ENCODE peak calls at places on chromosome 3, in nine cellular contexts. W is activated naive CD4-positive, alpha-beta T cell treated with anti-CD3 and anti-CD28 coated beads for 36 hours; G is naive B cell; Q is fibroblast of lung; Y is astrocyte of the spinal cord; S is small intestine; E is cardiac fibroblast; T is effector memory CD8-positive, alpha-beta T cell; N is NCI-H460. B is an unnamed sample.

GRCh38 chr3:192171213-192171612 is 556.1 kb downstream of the FGF12 start:
- DNase-seq in W (no peak), G (no peak), Q (no peak), Y (no peak), S (no peak), E (no peak), T (no peak), N (no peak), B (no peak)

GRCh38 chr3:108117245-108117644 is 26.4 kb upstream of the CD47 start:
- DNase-seq in W (no peak), G (no peak), Q (peak), Y (no peak), S (no peak), E (no peak), T (no peak), N (no peak), B (no peak)

GRCh38 chr3:15271785-15272381 is 60.5 kb downstream of the SH3BP5 start:
- DNase-seq in W (peak), G (peak), Q (no peak), Y (no peak), S (no peak), E (no peak), T (peak), N (no peak), B (no peak)

GRCh38 chr3:52528596-52529375 is 4.9 kb downstream of the NT5DC2 start:
- DNase-seq in W (peak), G (no peak), Q (no peak), Y (no peak), S (no peak), E (no peak), T (no peak), N (no peak), B (no peak)

GRCh38 chr3:129346690-129347440 is 68.2 kb downstream of the HMCES start:
- DNase-seq in W (no peak), G (no peak), Q (no peak), Y (no peak), S (no peak), E (no peak), T (no peak), N (no peak), B (no peak)

GRCh38 chr3:119990888-119991287 is 103.4 kb downstream of the GSK3B start:
- DNase-seq in W (no peak), G (no peak), Q (peak), Y (peak), S (no peak), E (peak), T (no peak), N (no peak), B (peak)

GRCh38 chr3:123353852-123354238 is 95.0 kb downstream of the ADCY5 start:
- DNase-seq in W (no peak), G (no peak), Q (peak), Y (peak), S (no peak), E (peak), T (no peak), N (no peak), B (peak)

GRCh38 chr3:3802021-3802420 is 2.8 kb downstream of the LRRN1 start:
- DNase-seq in W (no peak), G (no peak), Q (no peak), Y (no peak), S (no peak), E (no peak), T (no peak), N (no peak), B (no peak)

GRCh38 chr3:141547791-141548190 is 61.0 kb downstream of the RASA2 start:
- DNase-seq in W (no peak), G (no peak), Q (no peak), Y (no peak), S (no peak), E (no peak), T (no peak), N (no peak), B (no peak)

GRCh38 chr3:14154895-14155432 is 23.4 kb downstream of the XPC start:
- DNase-seq in W (no peak), G (no peak), Q (no peak), Y (no peak), S (no peak), E (no peak), T (no peak), N (no peak), B (no peak)

GRCh38 chr3:105523496-105523895 is 156.8 kb downstream of the ALCAM start:
- DNase-seq in W (no peak), G (no peak), Q (peak), Y (no peak), S (peak), E (peak), T (no peak), N (no peak), B (no peak)

GRCh38 chr3:64680334-64680733 is 7.5 kb downstream of the ADAMTS9 start:
- DNase-seq in W (no peak), G (no peak), Q (no peak), Y (no peak), S (no peak), E (no peak), T (no peak), N (no peak), B (no peak)

GRCh38 chr3:198071602-198072285 is 111.7 kb downstream of the LMLN start:
- DNase-seq in W (peak), G (no peak), Q (peak), Y (peak), S (peak), E (peak), T (peak), N (peak), B (peak)

GRCh38 chr3:133896002-133896761 is 500 bp upstream of the RAB6B start:
- DNase-seq in W (no peak), G (no peak), Q (peak), Y (peak), S (no peak), E (peak), T (no peak), N (no peak), B (peak)

GRCh38 chr3:39254806-39255449 is 24.9 kb downstream of the CX3CR1 start:
- DNase-seq in W (no peak), G (no peak), Q (peak), Y (peak), S (no peak), E (peak), T (no peak), N (no peak), B (no peak)

GRCh38 chr3:59772416-59773408 is 722.9 kb upstream of the CFAP20DC start:
- DNase-seq in W (peak), G (no peak), Q (no peak), Y (no peak), S (peak), E (no peak), T (peak), N (no peak), B (no peak)

GRCh38 chr3:28130836-28131235 is 110.6 kb upstream of the CMC1 start:
- DNase-seq in W (no peak), G (no peak), Q (no peak), Y (no peak), S (no peak), E (no peak), T (no peak), N (no peak), B (no peak)

GRCh38 chr3:88168171-88168570 is 18.4 kb downstream of the C3orf38 start:
- DNase-seq in W (no peak), G (no peak), Q (no peak), Y (no peak), S (no peak), E (no peak), T (no peak), N (no peak), B (no peak)

GRCh38 chr3:10526366-10526765 is 21.0 kb upstream of the ATP2B2 start:
- DNase-seq in W (no peak), G (no peak), Q (no peak), Y (no peak), S (no peak), E (no peak), T (no peak), N (no peak), B (no peak)

GRCh38 chr3:13079510-13079909 is 6.3 kb upstream of the IQSEC1 start:
- DNase-seq in W (no peak), G (no peak), Q (no peak), Y (no peak), S (no peak), E (no peak), T (no peak), N (no peak), B (no peak)

GRCh38 chr3:130508970-130509369 is 8.0 kb upstream of the COL6A6 start:
- DNase-seq in W (no peak), G (no peak), Q (no peak), Y (no peak), S (no peak), E (peak), T (no peak), N (no peak), B (no peak)

GRCh38 chr3:133572158-133573053 is 1.1 kb upstream of the CDV3 start:
- DNase-seq in W (peak), G (peak), Q (peak), Y (no peak), S (peak), E (peak), T (no peak), N (no peak), B (no peak)

GRCh38 chr3:9862391-9863235 is 17.4 kb downstream of the CIDEC start:
- DNase-seq in W (peak), G (peak), Q (peak), Y (peak), S (peak), E (peak), T (no peak), N (no peak), B (peak)

GRCh38 chr3:184730924-184731323 is 19.1 kb upstream of the MAGEF1 start:
- DNase-seq in W (no peak), G (no peak), Q (no peak), Y (no peak), S (no peak), E (no peak), T (no peak), N (no peak), B (no peak)

GRCh38 chr3:124780767-124781485 is 50.7 kb downstream of the UMPS start:
- DNase-seq in W (peak), G (no peak), Q (peak), Y (peak), S (no peak), E (peak), T (no peak), N (no peak), B (peak)

GRCh38 chr3:142027713-142028112 is 121.6 kb downstream of the TFDP2 start:
- DNase-seq in W (peak), G (no peak), Q (peak), Y (no peak), S (peak), E (peak), T (no peak), N (no peak), B (peak)

GRCh38 chr3:76122007-76122406 is 336.7 kb upstream of the ZNF717 start:
- DNase-seq in W (no peak), G (no peak), Q (peak), Y (peak), S (peak), E (no peak), T (no peak), N (no peak), B (no peak)

GRCh38 chr3:185722920-185723319 is 101.9 kb downstream of the IGF2BP2 start:
- DNase-seq in W (no peak), G (no peak), Q (no peak), Y (no peak), S (no peak), E (no peak), T (no peak), N (no peak), B (no peak)

GRCh38 chr3:25744477-25744876 is 38.8 kb downstream of the NGLY1 start:
- DNase-seq in W (no peak), G (no peak), Q (no peak), Y (no peak), S (no peak), E (no peak), T (no peak), N (no peak), B (no peak)

GRCh38 chr3:141407043-141407442 is 38.7 kb downstream of the ZBTB38 start:
- DNase-seq in W (no peak), G (no peak), Q (peak), Y (peak), S (no peak), E (peak), T (no peak), N (no peak), B (peak)

GRCh38 chr3:138803006-138803653 is 31.6 kb downstream of the PIK3CB start:
- DNase-seq in W (no peak), G (no peak), Q (no peak), Y (no peak), S (no peak), E (no peak), T (no peak), N (no peak), B (no peak)

GRCh38 chr3:159988617-159989251 is at the start of gene IL12A:
- DNase-seq in W (peak), G (peak), Q (peak), Y (peak), S (peak), E (peak), T (peak), N (peak), B (peak)

GRCh38 chr3:99645277-99646106 is 7.1 kb downstream of the COL8A1 start:
- DNase-seq in W (no peak), G (no peak), Q (peak), Y (peak), S (no peak), E (peak), T (no peak), N (no peak), B (peak)

GRCh38 chr3:31461441-31461840 is 71.3 kb upstream of the STT3B start:
- DNase-seq in W (no peak), G (no peak), Q (no peak), Y (no peak), S (no peak), E (no peak), T (no peak), N (no peak), B (no peak)

GRCh38 chr3:37457392-37458065 is 283.1 kb upstream of the LRRFIP2 start:
- DNase-seq in W (no peak), G (no peak), Q (no peak), Y (no peak), S (no peak), E (peak), T (no peak), N (no peak), B (no peak)